ENCODE peak calls at places on chromosomes 1 and 21, in nine cellular contexts. N is fibroblast of lung, Q is IMR-90, X is DND-41, M is right cardiac atrium, F is kidney, R is uterus, H is endothelial cell of umbilical vein, S is H9. W is an unnamed sample.

GRCh38 chr1:31782066-31782762 is 18.1 kb upstream of the ADGRB2 start:
- DNase-seq in R (no peak), Q (no peak), M (peak; percentile 55), H (no peak), N (no peak), X (no peak), F (peak; percentile 70), S (no peak), W (no peak)

GRCh38 chr21:45080232-45080631 is 5.9 kb downstream of the ADARB1 start:
- DNase-seq in F (no peak), M (no peak), R (peak; percentile 39), N (no peak), Q (no peak), H (no peak), X (no peak), S (no peak), W (no peak)

GRCh38 chr21:28516996-28517592 is 475.6 kb downstream of the LTN1 start:
- DNase-seq in H (peak; percentile 32), F (peak; percentile 80), M (peak; percentile 88), X (peak; percentile 50), R (peak; percentile 36), Q (no peak), S (peak; percentile 92), N (peak; percentile 47), W (peak; percentile 71)

GRCh38 chr1:166133276-166133841 is 33.4 kb downstream of the FAM78B start:
- DNase-seq in S (no peak), Q (no peak), N (no peak), F (no peak), R (no peak), H (no peak), X (peak; percentile 8), M (no peak), W (no peak)

GRCh38 chr1:38053416-38054091 is 7.0 kb upstream of the POU3F1 start:
- DNase-seq in M (no peak), R (no peak), F (no peak), Q (no peak), H (no peak), S (no peak), N (no peak), X (no peak), W (no peak)

GRCh38 chr1:208807446-208808117 is 563.4 kb upstream of the PLXNA2 start:
- DNase-seq in Q (no peak), F (no peak), S (no peak), H (no peak), R (no peak), X (no peak), M (no peak), N (peak; percentile 12), W (no peak)

GRCh38 chr1:17250601-17251000 is 1.7 kb downstream of the PADI3 start:
- DNase-seq in Q (no peak), F (peak; percentile 88), X (no peak), N (no peak), M (no peak), R (no peak), H (peak; percentile 45), S (no peak), W (no peak)

GRCh38 chr21:44279621-44280260 is 5.9 kb upstream of the AIRE start:
- DNase-seq in M (peak; percentile 27), H (no peak), F (peak; percentile 62), X (no peak), N (no peak), R (no peak), S (no peak), Q (no peak), W (no peak)

GRCh38 chr1:227947678-227948492 is at the start of gene WNT9A:
- DNase-seq in S (no peak), N (peak; percentile 62), X (no peak), F (peak; percentile 84), M (peak; percentile 89), H (peak; percentile 42), Q (peak; percentile 49), R (peak; percentile 43), W (no peak)

GRCh38 chr1:31798433-31799195 is 17.2 kb downstream of the SPOCD1 start:
- DNase-seq in N (peak; percentile 92), H (peak; percentile 88), Q (peak; percentile 90), M (no peak), R (no peak), X (no peak), S (no peak), F (peak; percentile 70), W (no peak)

GRCh38 chr1:182782587-182782913 is 7.0 kb upstream of the NPL start:
- DNase-seq in S (no peak), R (no peak), X (no peak), F (no peak), H (no peak), Q (no peak), M (no peak), N (no peak), W (no peak)

GRCh38 chr1:11067716-11068495 is 8.1 kb upstream of the SRM start:
- DNase-seq in M (no peak), X (no peak), N (no peak), Q (no peak), F (peak; percentile 63), S (no peak), R (no peak), H (no peak), W (no peak)

GRCh38 chr1:107430540-107431228 is 289.8 kb downstream of the NTNG1 start:
- DNase-seq in R (peak; percentile 20), M (no peak), N (peak; percentile 42), H (peak; percentile 18), Q (peak; percentile 38), S (no peak), F (no peak), X (peak; percentile 32), W (no peak)

GRCh38 chr1:52571783-52572182 is 18.9 kb upstream of the TUT4 start:
- DNase-seq in S (no peak), X (no peak), N (peak; percentile 10), M (no peak), H (no peak), F (no peak), Q (peak; percentile 11), R (no peak), W (no peak)

GRCh38 chr1:43549921-43550597 is 19.4 kb downstream of the PTPRF start:
- DNase-seq in M (peak; percentile 81), F (peak; percentile 96), Q (no peak), H (no peak), S (peak; percentile 99), R (peak; percentile 76), X (no peak), N (no peak), W (no peak)

GRCh38 chr1:31152181-31152768 is 86.8 kb upstream of the PUM1 start:
- DNase-seq in S (no peak), X (peak; percentile 18), Q (peak; percentile 87), M (no peak), H (peak; percentile 14), R (no peak), F (peak; percentile 37), N (peak; percentile 61), W (no peak)

GRCh38 chr1:32715901-32716311 is 13.3 kb upstream of the SYNC start:
- DNase-seq in H (no peak), M (no peak), R (no peak), X (no peak), F (no peak), N (no peak), Q (no peak), S (no peak), W (no peak)

GRCh38 chr1:36834586-36834985 is 199.7 kb downstream of the GRIK3 start:
- DNase-seq in F (peak; percentile 46), S (no peak), H (no peak), M (no peak), R (no peak), N (no peak), X (no peak), Q (no peak), W (no peak)

GRCh38 chr1:66342707-66343106 is 191.2 kb upstream of the SGIP1 start:
- DNase-seq in X (no peak), R (no peak), M (no peak), S (no peak), F (no peak), H (no peak), Q (no peak), N (no peak), W (no peak)

GRCh38 chr1:74571493-74571800 is 59.0 kb upstream of the LRRC53 start:
- DNase-seq in R (no peak), F (no peak), Q (no peak), H (no peak), X (no peak), M (no peak), S (no peak), N (no peak), W (no peak)

GRCh38 chr1:6958407-6958806 is 173.2 kb downstream of the CAMTA1 start:
- DNase-seq in N (no peak), S (no peak), F (no peak), X (no peak), Q (peak; percentile 18), H (no peak), R (no peak), M (no peak), W (no peak)
- H3K4me1 ChIP-seq in N (no peaks in the 10 kb centered on the region), S (no peaks in the 10 kb centered on the region), F (peaks cover 6% of the 10 kb centered on the region), X (no peaks in the 10 kb centered on the region), Q (peaks cover 3% of the 10 kb centered on the region), H (no peaks in the 10 kb centered on the region), R (no peaks in the 10 kb centered on the region), M (no peaks in the 10 kb centered on the region), W (peaks cover 3% of the 10 kb centered on the region)

DNA sequence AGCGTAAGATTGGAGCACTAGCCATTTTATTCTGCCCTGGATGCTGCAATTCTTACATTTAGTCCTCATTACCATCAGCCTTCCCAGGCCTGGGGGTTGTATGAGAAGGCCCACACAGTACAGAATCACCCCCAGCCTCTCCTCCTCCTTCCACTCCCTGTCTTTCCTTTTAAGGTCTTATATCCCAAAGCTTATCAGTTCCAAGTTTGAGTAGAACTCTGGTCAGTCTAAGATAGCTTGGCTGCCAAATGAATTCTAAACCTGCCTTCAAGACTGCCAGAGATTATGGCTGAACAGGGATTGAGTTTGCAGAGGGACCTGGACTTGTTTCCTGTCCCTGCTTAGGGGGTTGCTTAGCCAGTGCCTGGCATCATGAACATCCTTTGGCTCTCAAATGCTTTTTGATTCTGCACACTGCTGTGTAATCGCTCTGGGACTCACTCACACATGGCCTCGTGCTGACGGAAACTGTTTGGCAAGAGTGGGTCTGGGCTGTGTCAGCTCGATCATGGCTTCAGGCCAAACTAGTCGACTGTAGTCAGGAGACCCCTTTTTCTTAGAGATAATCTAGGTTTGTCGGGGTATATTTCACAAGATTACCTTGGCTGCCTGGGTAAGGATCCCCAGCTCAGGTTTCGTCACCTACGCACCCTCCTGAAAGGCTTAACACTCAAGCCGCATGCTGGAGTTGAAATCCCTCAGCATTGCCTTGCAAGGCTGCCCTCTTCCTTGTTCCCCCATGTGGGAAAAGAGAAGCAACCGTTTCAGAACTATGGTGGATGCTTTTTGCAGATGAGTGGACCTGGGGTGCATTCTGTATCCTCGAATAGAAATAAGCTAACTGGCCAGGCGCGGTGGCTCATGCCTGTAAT is 252.6 kb downstream of the NFIA start:
- DNase-seq in S (no peak), F (no peak), M (peak; percentile 86), R (peak; percentile 29), Q (no peak), H (no peak), X (no peak), N (no peak), W (no peak)
- H3K27ac ChIP-seq in S (no peak overlapping the region), F (no peak overlapping the region), M (peak overlapping the region; percentile 78), R (peak overlapping the region; percentile 22), Q (no peak overlapping the region), H (no peak overlapping the region), X (no peak overlapping the region), N (no peak overlapping the region), W (no peak overlapping the region)

GRCh38 chr1:179025975-179026812 is 500 bp downstream of the FAM20B start:
- DNase-seq in X (peak; percentile 82), M (peak; percentile 89), S (peak; percentile 78), R (peak; percentile 38), N (peak; percentile 51), H (peak; percentile 52), Q (no peak), F (peak; percentile 93), W (peak; percentile 74)
- H3K4me1 ChIP-seq in X (peaks cover 18% of the 10 kb centered on the region), M (peaks cover 2% of the 10 kb centered on the region), S (peaks cover 7% of the 10 kb centered on the region), R (peaks cover 12% of the 10 kb centered on the region), N (no peaks in the 10 kb centered on the region), H (peaks cover 13% of the 10 kb centered on the region), Q (no peaks in the 10 kb centered on the region), F (no peaks in the 10 kb centered on the region), W (peaks cover 31% of the 10 kb centered on the region)

GRCh38 chr1:192439373-192440025 is 122.7 kb downstream of the RGS21 start:
- DNase-seq in F (no peak), H (peak; percentile 72), N (peak; percentile 95), S (no peak), X (no peak), M (no peak), Q (peak; percentile 95), R (no peak), W (no peak)
- H3K27ac ChIP-seq in F (no peak overlapping the region), H (peak overlapping the region; percentile 51), N (no peak overlapping the region), S (no peak overlapping the region), X (no peak overlapping the region), M (no peak overlapping the region), Q (peak overlapping the region; percentile 56), R (no peak overlapping the region), W (no peak overlapping the region)